ENCODE peak calls at places on chromosomes 16 and 17, in five cellular contexts. One of them, this sample, is unnamed. For H3K4me1, the result is how much of the 10 kb centered on the place peaks cover.

GRCh38 chr17:72926171-72926570 is 166.3 kb downstream of the SLC39A11 start:
- DNase-seq in mammary epithelial cell: no peak
- DNase-seq in kidney: no peak
- DNase-seq in Karpas-422: no peak
- DNase-seq in fibroblast of lung: no peak
- DNase-seq in this sample: no peak

GRCh38 chr16:48054881-48055601 is 100.8 kb downstream of the ABCC12 start:
- DNase-seq in kidney: no peak
- DNase-seq in mammary epithelial cell: peak
- DNase-seq in Karpas-422: peak
- DNase-seq in fibroblast of lung: peak
- DNase-seq in this sample: peak

GRCh38 chr17:73835605-73836004 is 191.4 kb upstream of the SDK2 start:
- DNase-seq in kidney: no peak
- DNase-seq in fibroblast of lung: no peak
- DNase-seq in mammary epithelial cell: no peak
- DNase-seq in Karpas-422: no peak
- DNase-seq in this sample: no peak

GRCh38 chr17:7083592-7083991 is 3.5 kb upstream of the CLEC10A start:
- DNase-seq in fibroblast of lung: peak
- DNase-seq in Karpas-422: no peak
- DNase-seq in mammary epithelial cell: peak
- DNase-seq in kidney: no peak
- DNase-seq in this sample: no peak

GRCh38 chr17:44121997-44122824 is 1.2 kb downstream of the HDAC5 start:
- DNase-seq in mammary epithelial cell: no peak
- DNase-seq in kidney: no peak
- DNase-seq in fibroblast of lung: no peak
- DNase-seq in Karpas-422: no peak
- DNase-seq in this sample: no peak

GRCh38 chr17:44503080-44503842 is at the start of gene GPATCH8:
- DNase-seq in fibroblast of lung: peak
- DNase-seq in mammary epithelial cell: peak
- DNase-seq in Karpas-422: peak
- DNase-seq in kidney: peak
- DNase-seq in this sample: peak

GRCh38 chr17:3635474-3636153 is 436 bp downstream of the SHPK start:
- DNase-seq in Karpas-422: no peak
- DNase-seq in mammary epithelial cell: peak
- DNase-seq in kidney: no peak
- DNase-seq in fibroblast of lung: no peak
- DNase-seq in this sample: no peak

GRCh38 chr17:65064452-65065019 is 8.0 kb upstream of the GNA13 start:
- DNase-seq in Karpas-422: no peak
- DNase-seq in mammary epithelial cell: peak
- DNase-seq in fibroblast of lung: peak
- DNase-seq in kidney: no peak
- DNase-seq in this sample: no peak

GRCh38 chr16:85360323-85361277 is 248.3 kb upstream of the CIBAR2 start:
- DNase-seq in mammary epithelial cell: peak
- DNase-seq in Karpas-422: no peak
- DNase-seq in fibroblast of lung: no peak
- DNase-seq in kidney: no peak
- DNase-seq in this sample: no peak

GRCh38 chr17:10790491-10791401 is 13.2 kb downstream of the TMEM238L start:
- DNase-seq in kidney: no peak
- DNase-seq in mammary epithelial cell: peak
- DNase-seq in fibroblast of lung: no peak
- DNase-seq in Karpas-422: peak
- DNase-seq in this sample: peak

GRCh38 chr17:16107165-16107770 is 107.6 kb downstream of the TTC19 start:
- DNase-seq in mammary epithelial cell: no peak
- DNase-seq in kidney: no peak
- DNase-seq in Karpas-422: no peak
- DNase-seq in fibroblast of lung: no peak
- DNase-seq in this sample: no peak

GRCh38 chr17:50426814-50427787 is 1.1 kb downstream of the ACSF2 start:
- DNase-seq in fibroblast of lung: peak
- DNase-seq in Karpas-422: peak
- DNase-seq in kidney: no peak
- DNase-seq in mammary epithelial cell: peak
- DNase-seq in this sample: peak

GRCh38 chr17:47057831-47058230 is 78.8 kb upstream of the RPRML start:
- DNase-seq in fibroblast of lung: no peak
- DNase-seq in mammary epithelial cell: no peak
- DNase-seq in kidney: no peak
- DNase-seq in Karpas-422: no peak
- DNase-seq in this sample: no peak

GRCh38 chr17:15738066-15738465 is 6.0 kb downstream of the TBC1D26 start:
- DNase-seq in kidney: no peak
- DNase-seq in fibroblast of lung: no peak
- DNase-seq in mammary epithelial cell: no peak
- DNase-seq in Karpas-422: no peak
- DNase-seq in this sample: no peak

GRCh38 chr16:5642470-5642869 is 544.9 kb upstream of the EEF2KMT start:
- DNase-seq in mammary epithelial cell: no peak
- DNase-seq in fibroblast of lung: no peak
- DNase-seq in Karpas-422: no peak
- DNase-seq in kidney: no peak
- DNase-seq in this sample: no peak

GRCh38 chr16:56675685-56676210 is 6.1 kb downstream of the MT1H start:
- DNase-seq in kidney: no peak
- DNase-seq in Karpas-422: no peak
- DNase-seq in mammary epithelial cell: no peak
- DNase-seq in fibroblast of lung: no peak
- DNase-seq in this sample: no peak

GRCh38 chr17:42759982-42760651 is 910 bp upstream of the RAMP2 start:
- DNase-seq in fibroblast of lung: no peak
- DNase-seq in mammary epithelial cell: no peak
- DNase-seq in Karpas-422: no peak
- DNase-seq in kidney: no peak
- DNase-seq in this sample: no peak

GRCh38 chr16:88798772-88799455 is 4.7 kb upstream of the CDT1 start:
- DNase-seq in fibroblast of lung: no peak
- DNase-seq in Karpas-422: peak
- DNase-seq in mammary epithelial cell: no peak
- DNase-seq in kidney: no peak
- DNase-seq in this sample: no peak

GRCh38 chr16:78705694-78706093 is 606.2 kb downstream of the WWOX start:
- DNase-seq in kidney: no peak
- DNase-seq in mammary epithelial cell: peak
- DNase-seq in fibroblast of lung: peak
- DNase-seq in Karpas-422: peak
- DNase-seq in this sample: no peak

GRCh38 chr16:70267516-70267915 is 15.8 kb upstream of the EXOSC6 start:
- DNase-seq in mammary epithelial cell: peak
- DNase-seq in fibroblast of lung: peak
- DNase-seq in Karpas-422: peak
- DNase-seq in kidney: no peak
- DNase-seq in this sample: peak

GRCh38 chr16:2853531-2854073 is 4.4 kb downstream of the PRSS22 start:
- DNase-seq in kidney: no peak
- DNase-seq in mammary epithelial cell: no peak
- DNase-seq in fibroblast of lung: no peak
- DNase-seq in Karpas-422: no peak
- DNase-seq in this sample: no peak

GRCh38 chr16:84055801-84056634 is 13.4 kb upstream of the SLC38A8 start:
- DNase-seq in fibroblast of lung: peak
- DNase-seq in Karpas-422: no peak
- DNase-seq in kidney: peak
- DNase-seq in mammary epithelial cell: no peak
- DNase-seq in this sample: peak

GRCh38 chr17:70271200-70271599 is 101.9 kb downstream of the KCNJ2 start:
- DNase-seq in kidney: no peak
- DNase-seq in mammary epithelial cell: no peak
- DNase-seq in Karpas-422: no peak
- DNase-seq in fibroblast of lung: no peak
- DNase-seq in this sample: no peak

GRCh38 chr17:78179372-78179771 is 7.5 kb downstream of the TK1 start:
- DNase-seq in fibroblast of lung: peak
- DNase-seq in kidney: peak
- DNase-seq in Karpas-422: no peak
- DNase-seq in mammary epithelial cell: no peak
- DNase-seq in this sample: no peak

GRCh38 chr17:82124101-82124500 is 26.1 kb upstream of the FASN start:
- DNase-seq in Karpas-422: no peak
- DNase-seq in fibroblast of lung: no peak
- DNase-seq in kidney: no peak
- DNase-seq in mammary epithelial cell: no peak
- DNase-seq in this sample: no peak

GRCh38 chr17:38550661-38551060 is 55.1 kb downstream of the SRCIN1 start:
- DNase-seq in fibroblast of lung: peak
- DNase-seq in kidney: no peak
- DNase-seq in Karpas-422: no peak
- DNase-seq in mammary epithelial cell: peak
- DNase-seq in this sample: peak

GRCh38 chr17:81553018-81553615 is 964 bp upstream of the FAAP100 start:
- DNase-seq in fibroblast of lung: peak
- DNase-seq in kidney: peak
- DNase-seq in Karpas-422: peak
- DNase-seq in mammary epithelial cell: peak
- DNase-seq in this sample: peak

GRCh38 chr16:65757064-65757463 is 609.4 kb upstream of the CDH5 start:
- DNase-seq in kidney: no peak
- DNase-seq in fibroblast of lung: no peak
- DNase-seq in Karpas-422: no peak
- DNase-seq in mammary epithelial cell: no peak
- DNase-seq in this sample: no peak

DNA sequence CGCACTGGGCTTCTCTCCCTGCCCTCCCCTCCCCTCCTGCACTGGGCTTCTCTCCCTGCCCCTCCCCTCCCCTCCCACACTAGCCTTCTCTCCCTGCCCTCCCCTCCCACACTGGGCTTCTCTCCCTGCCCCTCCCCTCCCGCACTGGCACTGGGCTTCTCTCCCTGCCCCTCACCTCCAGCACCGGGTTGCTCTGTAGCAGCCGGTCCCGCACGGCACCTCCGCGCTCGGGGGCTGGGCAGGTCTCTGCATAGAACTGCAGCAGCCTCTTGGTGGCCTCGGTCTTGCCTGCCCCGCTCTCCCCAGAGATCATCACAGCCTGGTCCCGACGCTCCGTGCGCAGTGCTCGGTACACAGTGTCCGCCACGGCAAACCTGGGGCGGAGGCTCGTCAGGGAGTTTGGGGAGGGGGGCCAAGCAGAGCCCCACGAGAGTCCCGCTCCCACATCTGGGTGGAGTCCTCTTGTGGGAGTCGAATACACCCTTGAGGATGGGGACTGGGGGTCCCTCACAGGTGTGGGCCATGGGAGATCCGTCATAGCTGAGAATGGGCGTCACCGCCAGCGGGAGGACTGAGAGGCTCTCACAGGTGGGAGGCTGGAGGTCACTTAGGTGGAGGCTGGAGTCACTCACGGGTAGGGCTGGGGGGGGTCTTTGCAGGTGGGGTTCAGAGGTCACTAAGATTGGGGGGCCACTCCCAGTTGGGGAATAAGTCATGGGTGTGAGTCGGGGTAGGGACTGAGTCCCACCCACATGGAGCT is 9.6 kb downstream of the MYO1C start:
- DNase-seq in Karpas-422: no peak
- DNase-seq in mammary epithelial cell: no peak
- DNase-seq in fibroblast of lung: peak
- DNase-seq in kidney: no peak
- DNase-seq in this sample: no peak
- H3K4me3 ChIP-seq in Karpas-422: no peak
- H3K4me3 ChIP-seq in mammary epithelial cell: no peak
- H3K4me3 ChIP-seq in fibroblast of lung: no peak
- H3K4me3 ChIP-seq in kidney: no peak
- H3K4me3 ChIP-seq in this sample: no peak

GRCh38 chr16:68658974-68659360 is 13.9 kb downstream of the CDH3 start:
- DNase-seq in Karpas-422: peak
- DNase-seq in fibroblast of lung: no peak
- DNase-seq in mammary epithelial cell: no peak
- DNase-seq in kidney: no peak
- DNase-seq in this sample: no peak
- H3K4me1 ChIP-seq in Karpas-422: under half
- H3K4me1 ChIP-seq in fibroblast of lung: under half
- H3K4me1 ChIP-seq in mammary epithelial cell: half or more
- H3K4me1 ChIP-seq in kidney: under half
- H3K4me1 ChIP-seq in this sample: under half

DNA sequence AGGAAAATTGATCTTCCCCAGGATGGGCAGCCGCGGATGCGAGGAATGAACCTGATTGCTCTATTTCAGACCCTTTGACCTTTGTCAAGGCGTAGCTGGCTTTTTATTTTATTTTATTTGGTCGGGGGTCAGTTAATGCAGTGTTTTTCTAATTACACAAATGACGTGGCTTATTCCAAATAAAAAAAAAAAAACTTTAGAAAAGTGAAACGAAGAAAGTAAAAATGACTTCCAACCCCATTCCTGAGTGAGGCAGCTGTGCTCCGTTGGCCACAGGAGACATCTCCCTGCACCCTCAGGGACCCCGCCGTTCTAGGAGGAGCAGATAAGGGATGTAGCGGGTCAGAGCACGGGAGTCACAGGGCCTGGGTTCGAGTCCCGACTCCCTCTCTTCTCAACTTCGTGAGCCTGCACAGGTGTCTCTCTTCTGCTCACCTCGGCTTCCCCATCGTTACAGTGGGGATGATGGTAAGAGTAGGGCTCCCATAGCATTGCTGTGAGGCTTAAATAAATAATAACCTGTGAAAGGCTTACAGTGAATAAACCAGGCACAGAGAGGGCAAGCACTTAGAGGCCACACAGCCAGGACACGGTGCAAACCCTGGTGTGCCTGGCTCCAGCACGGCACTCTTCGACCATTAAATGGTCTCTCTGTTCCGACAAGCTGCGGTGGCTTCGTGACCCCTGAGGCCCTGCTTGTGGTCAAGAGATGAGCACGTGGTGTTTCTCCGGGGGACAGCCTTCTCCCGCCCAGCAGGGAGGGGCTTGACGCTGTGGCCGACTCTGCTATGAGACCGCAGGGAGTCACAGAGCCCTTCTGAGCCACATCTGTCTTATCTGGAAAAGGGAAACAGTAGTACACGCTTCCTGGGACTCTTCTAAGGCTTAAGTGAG is 10.2 kb downstream of the FOXF1 start:
- DNase-seq in mammary epithelial cell: no peak
- DNase-seq in Karpas-422: no peak
- DNase-seq in kidney: peak
- DNase-seq in fibroblast of lung: no peak
- DNase-seq in this sample: no peak
- H3K4me3 ChIP-seq in mammary epithelial cell: no peak
- H3K4me3 ChIP-seq in Karpas-422: no peak
- H3K4me3 ChIP-seq in kidney: no peak
- H3K4me3 ChIP-seq in fibroblast of lung: peak
- H3K4me3 ChIP-seq in this sample: no peak

GRCh38 chr17:79792984-79793923 is 3.6 kb downstream of the CBX8 start:
- DNase-seq in kidney: peak
- DNase-seq in Karpas-422: no peak
- DNase-seq in fibroblast of lung: peak
- DNase-seq in mammary epithelial cell: no peak
- DNase-seq in this sample: no peak

GRCh38 chr17:79793924-79794304 is 3.0 kb downstream of the CBX8 start:
- DNase-seq in Karpas-422: peak
- DNase-seq in mammary epithelial cell: no peak
- DNase-seq in kidney: no peak
- DNase-seq in fibroblast of lung: peak
- DNase-seq in this sample: no peak

GRCh38 chr17:79790805-79791353 is 6.0 kb downstream of the CBX8 start:
- DNase-seq in kidney: peak
- DNase-seq in mammary epithelial cell: no peak
- DNase-seq in Karpas-422: no peak
- DNase-seq in fibroblast of lung: no peak
- DNase-seq in this sample: no peak

GRCh38 chr17:79791354-79792123 is 5.3 kb downstream of the CBX8 start:
- DNase-seq in fibroblast of lung: no peak
- DNase-seq in Karpas-422: no peak
- DNase-seq in mammary epithelial cell: no peak
- DNase-seq in kidney: peak
- DNase-seq in this sample: no peak

GRCh38 chr17:79792371-79792871 is 4.5 kb downstream of the CBX8 start:
- DNase-seq in fibroblast of lung: no peak
- DNase-seq in Karpas-422: no peak
- DNase-seq in kidney: peak
- DNase-seq in mammary epithelial cell: no peak
- DNase-seq in this sample: no peak
- H3K4me1 ChIP-seq in fibroblast of lung: under half
- H3K4me1 ChIP-seq in Karpas-422: under half
- H3K4me1 ChIP-seq in kidney: under half
- H3K4me1 ChIP-seq in mammary epithelial cell: under half
- H3K4me1 ChIP-seq in this sample: under half